ENCODE peak calls at places on chromosomes 7 and 10, in eight cellular contexts. J is left lung, H is nephron progenitor cell, Z is lower lobe of right lung, Q is hepatocyte, G is A549, W is GM06990, L is heart right ventricle. R is an unnamed sample.

GRCh38 chr7:148437043-148437442 is 153.5 kb upstream of the C7orf33 start:
- DNase-seq in L (no peak), H (no peak), G (no peak), Z (no peak), W (no peak), J (no peak), Q (no peak), R (no peak)

GRCh38 chr7:113796557-113796956 is 122.3 kb downstream of the PPP1R3A start:
- DNase-seq in Z (no peak), Q (no peak), W (no peak), G (no peak), H (no peak), L (no peak), J (no peak), R (no peak)

GRCh38 chr7:37323912-37324430 is 124.7 kb downstream of the ELMO1 start:
- DNase-seq in H (no peak), L (no peak), W (no peak), Z (no peak), Q (no peak), G (no peak), J (no peak), R (no peak)

GRCh38 chr7:142711722-142712616 is 37.3 kb upstream of the PRSS1 start:
- DNase-seq in J (no peak), Q (peak), H (peak), Z (no peak), L (no peak), G (peak), W (no peak), R (no peak)

GRCh38 chr10:104580774-104581675 is 60.1 kb upstream of the SORCS3 start:
- DNase-seq in H (peak), G (peak), Q (peak), J (peak), Z (peak), L (peak), W (no peak), R (peak)

GRCh38 chr7:91850455-91850854 is 30.0 kb downstream of the MTERF1 start:
- DNase-seq in W (no peak), Q (no peak), L (no peak), Z (no peak), G (no peak), J (no peak), H (no peak), R (no peak)

GRCh38 chr7:1943933-1944618 is 274.0 kb downstream of the ELFN1 start:
- DNase-seq in Q (no peak), G (no peak), Z (peak), J (peak), L (peak), W (no peak), H (no peak), R (no peak)

GRCh38 chr10:3413937-3414710 is 241.5 kb upstream of the PITRM1 start:
- DNase-seq in L (no peak), Z (no peak), Q (no peak), H (no peak), W (no peak), G (no peak), J (no peak), R (no peak)

GRCh38 chr10:12337973-12338372 is 11.4 kb upstream of the CAMK1D start:
- DNase-seq in W (no peak), Q (no peak), J (no peak), Z (no peak), G (no peak), L (no peak), H (no peak), R (no peak)

GRCh38 chr10:11830836-11831519 is 7.8 kb downstream of the PROSER2 start:
- DNase-seq in G (no peak), Q (peak), J (no peak), Z (no peak), W (no peak), L (no peak), H (no peak), R (no peak)

DNA sequence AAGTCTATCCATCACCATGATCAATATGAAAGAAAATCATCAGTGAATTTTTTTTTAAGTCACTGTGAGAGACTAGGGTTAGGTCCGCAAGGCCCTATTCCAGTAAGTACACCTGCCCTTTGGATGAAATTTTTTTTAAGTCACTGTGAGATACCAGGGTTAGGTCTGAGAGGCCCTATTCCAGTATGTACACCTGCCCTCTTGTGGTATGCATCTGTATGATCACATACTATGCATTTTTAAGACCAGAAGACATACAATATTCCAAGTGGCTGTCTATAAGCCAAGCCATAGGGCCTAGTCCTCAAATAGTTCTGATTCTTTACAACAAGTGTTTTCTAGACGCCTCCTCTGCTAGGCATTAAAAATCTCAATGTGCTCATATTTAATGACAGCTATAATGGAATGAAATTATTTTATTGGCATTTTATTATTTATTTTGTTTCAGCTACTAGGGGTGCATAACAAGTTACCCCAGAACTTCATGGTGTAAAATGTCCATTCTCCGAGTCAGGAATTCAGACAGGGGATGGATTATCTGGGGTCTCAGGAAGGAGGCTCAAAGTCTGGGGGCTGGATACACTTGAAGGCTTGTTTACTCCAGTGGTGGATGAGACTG is 53.1 kb downstream of the TEX36 start:
- DNase-seq in Q (peak), H (no peak), Z (no peak), G (peak), J (no peak), W (no peak), L (no peak), R (no peak)
- TF ChIP-seq CTCF in Q (peak), H (peak), Z (no peak), G (peak), J (no peak), W (peak), L (peak), R (peak)

DNA sequence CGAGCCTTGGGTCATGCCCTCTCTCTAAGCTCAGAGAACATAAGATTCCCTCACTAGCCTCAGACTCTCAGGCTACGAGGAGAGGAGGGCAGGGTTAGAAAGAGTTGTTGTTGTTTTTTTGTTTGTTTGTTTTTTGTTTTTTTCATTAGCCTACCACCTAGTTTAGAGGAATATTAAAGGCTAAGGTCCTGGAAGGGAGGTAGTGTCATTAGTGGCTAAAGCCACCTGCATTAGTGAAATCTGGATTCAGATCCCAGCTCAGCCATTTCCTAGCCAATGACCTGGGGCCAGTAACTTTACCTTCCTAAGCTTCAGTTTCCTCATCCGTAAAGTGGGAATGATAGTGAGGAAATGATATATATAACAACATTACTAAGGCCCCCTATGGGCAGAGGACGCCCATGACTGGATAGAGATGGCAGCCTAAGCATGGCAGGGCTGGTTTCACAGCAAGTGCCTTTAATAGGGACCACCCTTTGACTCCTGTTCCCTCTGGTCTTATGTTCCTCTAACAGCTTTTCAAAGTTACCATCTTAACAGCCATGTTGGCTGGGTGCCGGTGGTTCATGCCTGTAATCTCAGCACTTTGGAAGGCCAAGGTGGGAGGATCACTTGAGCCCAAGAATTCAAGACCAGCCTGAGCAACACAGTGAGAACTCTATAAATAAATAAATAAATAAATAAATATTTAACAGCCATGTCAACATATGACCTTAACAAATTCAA is 5.1 kb downstream of the DDIT4 start:
- DNase-seq in Z (no peak), G (no peak), L (no peak), J (no peak), Q (no peak), W (no peak), H (no peak), R (no peak)
- TF ChIP-seq CTCF in Z (peak), G (peak), L (no peak), J (no peak), Q (no peak), W (no peak), H (no peak), R (no peak)

DNA sequence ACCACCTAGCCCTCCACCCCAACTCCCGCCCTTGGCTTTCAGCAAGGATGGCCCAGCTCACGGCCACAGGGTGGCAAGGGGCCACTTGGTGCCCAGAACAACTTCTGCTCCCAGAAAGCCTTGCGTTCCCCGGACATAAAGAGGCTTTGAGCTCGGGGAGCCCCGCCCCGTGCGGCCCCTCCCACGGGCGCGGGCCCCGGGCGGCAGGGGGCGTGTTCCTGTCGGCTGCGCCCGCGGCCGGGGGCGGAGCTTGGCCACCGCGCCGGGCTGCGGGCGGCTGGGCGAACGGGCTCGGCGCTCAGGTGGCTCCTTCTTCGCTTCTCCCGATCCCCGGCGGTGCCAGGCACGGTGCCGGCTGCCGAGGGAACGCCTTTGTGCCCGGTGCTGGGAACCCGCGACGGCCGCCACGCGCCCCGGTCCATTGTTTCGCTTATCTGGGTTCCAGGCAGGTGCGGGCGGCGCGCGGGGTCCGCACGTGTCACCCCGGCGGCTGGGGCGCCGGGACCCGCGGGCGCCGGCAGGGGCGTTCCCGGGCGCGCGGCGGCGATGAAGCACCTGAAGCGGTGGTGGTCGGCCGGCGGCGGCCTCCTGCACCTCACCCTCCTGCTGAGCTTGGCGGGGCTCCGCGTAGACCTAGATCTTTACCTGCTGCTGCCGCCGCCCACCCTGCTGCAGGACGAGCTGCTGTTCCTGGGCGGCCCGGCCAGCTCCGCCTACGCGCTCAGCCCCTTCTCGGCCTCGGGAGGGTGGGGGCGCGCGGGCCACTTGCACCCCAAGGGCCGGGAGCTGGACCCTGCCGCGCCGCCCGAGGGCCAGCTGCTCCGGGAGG is at the start of gene NFE2L3:
- DNase-seq in J (peak), Q (peak), Z (peak), L (peak), G (peak), W (peak), H (peak), R (peak)
- TF ChIP-seq CTCF in J (peak), Q (no peak), Z (no peak), L (peak), G (no peak), W (no peak), H (no peak), R (no peak)

DNA sequence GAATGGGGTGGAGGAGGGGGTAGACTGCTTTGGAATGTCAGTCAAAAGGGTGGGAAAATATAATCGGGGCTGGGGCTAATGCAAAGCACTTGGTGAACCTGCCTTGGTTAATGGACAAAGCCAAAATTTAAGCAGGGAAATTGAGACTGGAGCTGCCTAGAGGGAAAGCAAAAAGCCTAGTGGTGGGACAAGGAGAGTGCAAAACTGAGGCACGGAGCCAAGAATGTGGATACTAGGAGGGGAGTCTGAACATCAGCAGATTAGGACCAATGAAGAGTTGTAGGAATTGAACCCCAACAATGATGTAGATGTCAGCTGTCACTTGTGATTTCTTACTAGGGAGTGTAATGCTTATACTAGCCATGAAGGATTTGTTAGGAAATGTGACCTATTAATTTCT is 195.9 kb downstream of the MDFIC start:
- DNase-seq in G (no peak), J (no peak), Q (no peak), W (no peak), H (no peak), Z (no peak), L (no peak), R (no peak)
- TF ChIP-seq CTCF in G (no peak), J (no peak), Q (no peak), W (no peak), H (no peak), Z (no peak), L (no peak), R (no peak)

GRCh38 chr7:128020161-128020560 is 11.1 kb downstream of the LRRC4 start:
- DNase-seq in Q (no peak), W (no peak), L (no peak), H (no peak), J (no peak), G (no peak), Z (no peak), R (no peak)
- TF ChIP-seq CTCF in Q (peak), W (peak), L (no peak), H (peak), J (no peak), G (peak), Z (no peak), R (peak)

GRCh38 chr10:97138174-97138573 is 47.6 kb downstream of the SLIT1 start:
- DNase-seq in Q (peak), W (no peak), G (peak), H (no peak), J (no peak), L (no peak), Z (no peak), R (no peak)
- TF ChIP-seq CTCF in Q (peak), W (peak), G (peak), H (peak), J (no peak), L (no peak), Z (no peak), R (no peak)

GRCh38 chr7:102068846-102069245 is 217.8 kb upstream of the SH2B2 start:
- DNase-seq in G (no peak), H (no peak), Q (no peak), L (no peak), J (no peak), W (no peak), Z (no peak), R (no peak)

GRCh38 chr7:102066476-102066875 is 220.2 kb upstream of the SH2B2 start:
- DNase-seq in L (no peak), Z (no peak), J (no peak), Q (no peak), G (no peak), H (no peak), W (no peak), R (no peak)

GRCh38 chr7:102072003-102072402 is 214.7 kb upstream of the SH2B2 start:
- DNase-seq in W (no peak), L (no peak), H (no peak), J (no peak), Q (no peak), Z (no peak), G (no peak), R (no peak)

GRCh38 chr7:102072636-102073209 is 213.9 kb upstream of the SH2B2 start:
- DNase-seq in J (no peak), Z (no peak), Q (no peak), H (no peak), G (no peak), W (no peak), L (no peak), R (no peak)

DNA sequence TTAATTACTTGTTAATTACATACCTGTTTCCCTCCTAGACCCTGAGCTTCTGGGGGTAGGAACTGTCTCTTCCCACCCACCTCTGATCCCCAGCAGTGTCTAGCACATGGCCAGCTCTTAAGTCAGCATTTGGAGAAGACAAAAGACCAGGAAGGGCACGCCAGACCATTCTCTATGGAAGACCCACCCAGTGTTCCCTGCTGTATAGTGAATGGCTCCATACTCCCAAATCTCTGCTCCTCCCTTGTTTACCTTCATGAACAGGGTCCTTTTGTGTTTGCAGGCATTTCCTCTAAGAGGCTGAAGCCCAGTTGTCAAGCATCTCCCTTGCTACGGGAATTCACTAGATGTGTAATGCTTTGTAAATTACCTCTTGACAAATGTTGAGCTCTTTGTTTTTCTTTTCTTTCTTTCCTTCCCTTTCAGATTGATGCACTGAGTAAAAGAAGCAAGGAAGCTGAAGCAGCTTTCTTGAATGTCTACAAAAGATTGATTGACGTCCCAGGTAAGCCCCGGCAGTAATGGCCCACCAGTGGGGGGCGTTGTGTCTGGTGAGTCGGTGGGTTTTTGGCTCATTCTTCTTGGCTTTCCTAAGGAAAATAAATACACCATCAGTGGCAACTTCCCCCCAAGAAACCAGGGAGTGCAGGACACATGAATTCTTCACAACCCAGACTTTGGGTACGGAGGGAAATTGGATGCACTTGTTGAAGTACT is 216.6 kb upstream of the SH2B2 start:
- DNase-seq in Z (no peak), H (no peak), W (no peak), G (no peak), J (no peak), L (no peak), Q (no peak), R (no peak)
- TF ChIP-seq CTCF in Z (no peak), H (no peak), W (no peak), G (no peak), J (no peak), L (no peak), Q (no peak), R (no peak)

DNA sequence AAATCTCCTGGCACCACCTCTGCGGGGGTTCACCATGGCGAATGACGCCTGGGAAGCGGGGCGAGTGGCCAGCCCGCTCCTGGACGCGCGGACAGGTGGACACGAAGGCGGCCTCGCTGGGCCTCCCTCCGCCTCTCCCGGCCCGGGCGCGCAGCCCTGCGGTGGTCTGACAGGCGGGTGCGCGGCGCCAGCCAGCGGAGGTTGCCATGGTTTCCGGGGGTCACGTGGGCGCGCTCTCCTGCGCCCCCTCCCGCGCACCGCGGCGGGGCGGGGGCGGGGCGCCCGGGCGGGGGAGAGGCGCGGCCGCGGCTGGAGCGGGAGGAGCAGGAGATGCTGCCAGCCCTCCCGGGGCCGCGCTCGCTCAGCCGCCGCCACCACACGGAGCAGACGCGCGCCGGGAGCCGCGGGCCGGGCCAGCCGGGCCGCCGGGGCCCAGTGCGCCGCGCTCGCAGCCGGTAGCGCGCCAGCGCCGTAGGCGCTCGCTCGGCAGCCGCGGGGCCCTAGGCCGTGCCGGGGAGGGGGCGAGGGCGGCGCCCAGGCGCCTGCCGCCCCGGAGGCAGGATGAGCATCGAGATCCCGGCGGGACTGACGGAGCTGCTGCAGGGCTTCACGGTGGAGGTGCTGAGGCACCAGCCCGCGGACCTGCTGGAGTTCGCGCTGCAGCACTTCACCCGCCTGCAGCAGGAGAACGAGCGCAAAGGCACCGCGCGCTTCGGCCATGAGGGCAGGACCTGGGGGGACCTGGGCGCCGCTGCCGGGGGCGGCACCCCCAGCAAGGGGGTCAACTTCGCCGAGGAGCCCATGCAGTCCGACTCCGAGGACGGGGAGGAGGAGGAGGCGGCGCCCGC is at the start of gene PRKAR2B:
- DNase-seq in Z (peak), H (peak), L (peak), G (peak), W (peak), J (peak), Q (peak), R (peak)
- TF ChIP-seq CTCF in Z (no peak), H (no peak), L (peak), G (peak), W (no peak), J (no peak), Q (no peak), R (no peak)